ENCODE peak calls at places on chromosomes 7 and 10, in seven cellular contexts. One of them, this sample, is unnamed.

GRCh38 chr10:61903184-61903990 is 1.9 kb downstream of the ARID5B start:
- DNase-seq in spleen: peak
- DNase-seq in RCC 7860: peak
- DNase-seq in NCI-H146: peak
- DNase-seq in Kasumi-1: peak
- DNase-seq in astrocyte of the spinal cord: peak
- DNase-seq in B cell: peak
- DNase-seq in this sample: no peak

GRCh38 chr10:86592413-86592812 is 61.9 kb upstream of the OPN4 start:
- DNase-seq in spleen: no peak
- DNase-seq in RCC 7860: no peak
- DNase-seq in NCI-H146: peak
- DNase-seq in Kasumi-1: no peak
- DNase-seq in astrocyte of the spinal cord: no peak
- DNase-seq in B cell: no peak
- DNase-seq in this sample: no peak

GRCh38 chr10:47260505-47261111 is 39.4 kb upstream of the GDF10 start:
- DNase-seq in spleen: peak
- DNase-seq in RCC 7860: no peak
- DNase-seq in NCI-H146: no peak
- DNase-seq in Kasumi-1: peak
- DNase-seq in astrocyte of the spinal cord: no peak
- DNase-seq in B cell: peak
- DNase-seq in this sample: no peak

GRCh38 chr10:111281516-111281915 is 204.7 kb downstream of the ADRA2A start:
- DNase-seq in spleen: no peak
- DNase-seq in RCC 7860: no peak
- DNase-seq in NCI-H146: no peak
- DNase-seq in Kasumi-1: no peak
- DNase-seq in astrocyte of the spinal cord: no peak
- DNase-seq in B cell: no peak
- DNase-seq in this sample: no peak

GRCh38 chr10:132363376-132363775 is 31.4 kb downstream of the LRRC27 start:
- DNase-seq in spleen: peak
- DNase-seq in RCC 7860: no peak
- DNase-seq in NCI-H146: no peak
- DNase-seq in Kasumi-1: no peak
- DNase-seq in astrocyte of the spinal cord: no peak
- DNase-seq in B cell: no peak
- DNase-seq in this sample: no peak

GRCh38 chr10:96666738-96667137 is 53.6 kb downstream of the PIK3AP1 start:
- DNase-seq in spleen: no peak
- DNase-seq in RCC 7860: no peak
- DNase-seq in NCI-H146: no peak
- DNase-seq in Kasumi-1: no peak
- DNase-seq in astrocyte of the spinal cord: no peak
- DNase-seq in B cell: peak
- DNase-seq in this sample: no peak

GRCh38 chr10:129933456-129934092 is 30.5 kb downstream of the EBF3 start:
- DNase-seq in spleen: peak
- DNase-seq in RCC 7860: no peak
- DNase-seq in NCI-H146: no peak
- DNase-seq in Kasumi-1: no peak
- DNase-seq in astrocyte of the spinal cord: no peak
- DNase-seq in B cell: no peak
- DNase-seq in this sample: no peak

GRCh38 chr10:35502697-35503096 is 102.4 kb upstream of the GJD4 start:
- DNase-seq in spleen: no peak
- DNase-seq in RCC 7860: no peak
- DNase-seq in NCI-H146: no peak
- DNase-seq in Kasumi-1: no peak
- DNase-seq in astrocyte of the spinal cord: no peak
- DNase-seq in B cell: no peak
- DNase-seq in this sample: no peak

GRCh38 chr10:131032329-131033165 is 279.0 kb downstream of the TCERG1L start:
- DNase-seq in spleen: no peak
- DNase-seq in RCC 7860: no peak
- DNase-seq in NCI-H146: no peak
- DNase-seq in Kasumi-1: no peak
- DNase-seq in astrocyte of the spinal cord: no peak
- DNase-seq in B cell: no peak
- DNase-seq in this sample: no peak

GRCh38 chr7:80183900-80184685 is 49.5 kb downstream of the GNAI1 start:
- DNase-seq in spleen: no peak
- DNase-seq in RCC 7860: no peak
- DNase-seq in NCI-H146: no peak
- DNase-seq in Kasumi-1: peak
- DNase-seq in astrocyte of the spinal cord: no peak
- DNase-seq in B cell: no peak
- DNase-seq in this sample: no peak

GRCh38 chr7:142405122-142405765 is 147.4 kb upstream of the PRSS58 start:
- DNase-seq in spleen: no peak
- DNase-seq in RCC 7860: no peak
- DNase-seq in NCI-H146: no peak
- DNase-seq in Kasumi-1: no peak
- DNase-seq in astrocyte of the spinal cord: no peak
- DNase-seq in B cell: no peak
- DNase-seq in this sample: no peak

GRCh38 chr10:69449841-69450240 is 1.4 kb upstream of the TSPAN15 start:
- DNase-seq in spleen: peak
- DNase-seq in RCC 7860: peak
- DNase-seq in NCI-H146: peak
- DNase-seq in Kasumi-1: peak
- DNase-seq in astrocyte of the spinal cord: peak
- DNase-seq in B cell: peak
- DNase-seq in this sample: peak

GRCh38 chr10:88661577-88661976 is 2.7 kb upstream of the LIPF start:
- DNase-seq in spleen: no peak
- DNase-seq in RCC 7860: no peak
- DNase-seq in NCI-H146: no peak
- DNase-seq in Kasumi-1: peak
- DNase-seq in astrocyte of the spinal cord: no peak
- DNase-seq in B cell: no peak
- DNase-seq in this sample: no peak

GRCh38 chr7:98902523-98902922 is 24.2 kb downstream of the TRRAP start:
- DNase-seq in spleen: no peak
- DNase-seq in RCC 7860: no peak
- DNase-seq in NCI-H146: no peak
- DNase-seq in Kasumi-1: no peak
- DNase-seq in astrocyte of the spinal cord: no peak
- DNase-seq in B cell: no peak
- DNase-seq in this sample: no peak

GRCh38 chr10:117431160-117431559 is 55.9 kb upstream of the PDZD8 start:
- DNase-seq in spleen: no peak
- DNase-seq in RCC 7860: peak
- DNase-seq in NCI-H146: peak
- DNase-seq in Kasumi-1: peak
- DNase-seq in astrocyte of the spinal cord: no peak
- DNase-seq in B cell: no peak
- DNase-seq in this sample: no peak

GRCh38 chr7:30728591-30729100 is 23.3 kb upstream of the INMT start:
- DNase-seq in spleen: peak
- DNase-seq in RCC 7860: no peak
- DNase-seq in NCI-H146: no peak
- DNase-seq in Kasumi-1: no peak
- DNase-seq in astrocyte of the spinal cord: no peak
- DNase-seq in B cell: no peak
- DNase-seq in this sample: no peak

GRCh38 chr10:132048294-132048667 is 17.5 kb upstream of the JAKMIP3 start:
- DNase-seq in spleen: no peak
- DNase-seq in RCC 7860: no peak
- DNase-seq in NCI-H146: no peak
- DNase-seq in Kasumi-1: no peak
- DNase-seq in astrocyte of the spinal cord: no peak
- DNase-seq in B cell: no peak
- DNase-seq in this sample: peak

GRCh38 chr10:128173383-128173782 is 47.2 kb upstream of the MKI67 start:
- DNase-seq in spleen: no peak
- DNase-seq in RCC 7860: peak
- DNase-seq in NCI-H146: no peak
- DNase-seq in Kasumi-1: no peak
- DNase-seq in astrocyte of the spinal cord: no peak
- DNase-seq in B cell: no peak
- DNase-seq in this sample: no peak

GRCh38 chr7:106060394-106060920 is 51.7 kb downstream of the SYPL1 start:
- DNase-seq in spleen: no peak
- DNase-seq in RCC 7860: no peak
- DNase-seq in NCI-H146: no peak
- DNase-seq in Kasumi-1: no peak
- DNase-seq in astrocyte of the spinal cord: no peak
- DNase-seq in B cell: no peak
- DNase-seq in this sample: no peak

GRCh38 chr7:1466524-1467271 is 7.4 kb upstream of the MICALL2 start:
- DNase-seq in spleen: peak
- DNase-seq in RCC 7860: no peak
- DNase-seq in NCI-H146: no peak
- DNase-seq in Kasumi-1: no peak
- DNase-seq in astrocyte of the spinal cord: peak
- DNase-seq in B cell: no peak
- DNase-seq in this sample: no peak

GRCh38 chr10:100508691-100509150 is 10.9 kb downstream of the SEC31B start:
- DNase-seq in spleen: no peak
- DNase-seq in RCC 7860: peak
- DNase-seq in NCI-H146: peak
- DNase-seq in Kasumi-1: peak
- DNase-seq in astrocyte of the spinal cord: peak
- DNase-seq in B cell: peak
- DNase-seq in this sample: no peak

GRCh38 chr10:45437587-45438456 is 63.8 kb downstream of the ALOX5 start:
- DNase-seq in spleen: no peak
- DNase-seq in RCC 7860: no peak
- DNase-seq in NCI-H146: no peak
- DNase-seq in Kasumi-1: peak
- DNase-seq in astrocyte of the spinal cord: no peak
- DNase-seq in B cell: no peak
- DNase-seq in this sample: no peak

GRCh38 chr10:127619550-127619949 is 70.4 kb downstream of the NPS start:
- DNase-seq in spleen: no peak
- DNase-seq in RCC 7860: no peak
- DNase-seq in NCI-H146: no peak
- DNase-seq in Kasumi-1: no peak
- DNase-seq in astrocyte of the spinal cord: no peak
- DNase-seq in B cell: no peak
- DNase-seq in this sample: no peak

GRCh38 chr7:106542550-106543220 is 118.3 kb downstream of the CCDC71L start:
- DNase-seq in spleen: no peak
- DNase-seq in RCC 7860: peak
- DNase-seq in NCI-H146: peak
- DNase-seq in Kasumi-1: peak
- DNase-seq in astrocyte of the spinal cord: peak
- DNase-seq in B cell: peak
- DNase-seq in this sample: peak

GRCh38 chr7:83976302-83976701 is 218.3 kb downstream of the SEMA3A start:
- DNase-seq in spleen: no peak
- DNase-seq in RCC 7860: peak
- DNase-seq in NCI-H146: peak
- DNase-seq in Kasumi-1: peak
- DNase-seq in astrocyte of the spinal cord: peak
- DNase-seq in B cell: peak
- DNase-seq in this sample: no peak

GRCh38 chr10:98251399-98251798 is 16.6 kb downstream of the LOXL4 start:
- DNase-seq in spleen: no peak
- DNase-seq in RCC 7860: no peak
- DNase-seq in NCI-H146: no peak
- DNase-seq in Kasumi-1: no peak
- DNase-seq in astrocyte of the spinal cord: no peak
- DNase-seq in B cell: no peak
- DNase-seq in this sample: no peak

This sample was measured in LNCaP clone FGC.